ENCODE peak calls at places on chromosomes 2 and 18, in five cellular contexts. D is fibroblast of lung, H is hepatocyte, L is ascending aorta, F is SJSA1. Q is an unnamed sample.

GRCh38 chr2:191245869-191246531 is 796 bp downstream of the MYO1B start:
- DNase-seq in D (peak; percentile 67), H (peak; percentile 87), L (peak; percentile 84), F (peak; percentile 84), Q (no peak)

GRCh38 chr2:224366269-224366668 is 35.6 kb downstream of the FAM124B start:
- DNase-seq in F (no peak), H (no peak), L (no peak), D (peak; percentile 48), Q (no peak)

GRCh38 chr2:223759569-223760430 is 77.6 kb downstream of the AP1S3 start:
- DNase-seq in D (peak; percentile 33), L (no peak), F (no peak), H (peak; percentile 75), Q (no peak)

GRCh38 chr2:107569496-107569895 is 257.2 kb upstream of the RGPD4 start:
- DNase-seq in D (no peak), F (no peak), L (no peak), H (no peak), Q (no peak)

GRCh38 chr18:577606-578005 is 2.6 kb upstream of the CETN1 start:
- DNase-seq in L (no peak), F (no peak), D (peak; percentile 9), H (no peak), Q (no peak)

GRCh38 chr18:5455644-5456043 is 88.2 kb downstream of the EPB41L3 start:
- DNase-seq in F (no peak), D (peak; percentile 66), L (no peak), H (no peak), Q (no peak)

GRCh38 chr2:157751462-157752058 is 122.9 kb upstream of the ACVR1C start:
- DNase-seq in L (no peak), F (no peak), D (peak; percentile 14), H (no peak), Q (no peak)

GRCh38 chr2:20596973-20597867 is 53.7 kb downstream of the HS1BP3 start:
- DNase-seq in D (peak; percentile 91), H (peak; percentile 64), L (peak; percentile 91), F (no peak), Q (peak; percentile 95)

GRCh38 chr2:10564876-10565425 is 116.8 kb upstream of the ODC1 start:
- DNase-seq in H (no peak), D (no peak), F (no peak), L (no peak), Q (no peak)

GRCh38 chr2:100642425-100642824 is 79.6 kb downstream of the PDCL3 start:
- DNase-seq in F (no peak), D (no peak), L (no peak), H (no peak), Q (no peak)

GRCh38 chr2:27792759-27793158 is 21.2 kb downstream of the MRPL33 start:
- DNase-seq in F (no peak), D (peak; percentile 46), H (no peak), L (no peak), Q (no peak)

GRCh38 chr2:49028101-49028500 is 126.2 kb downstream of the FSHR start:
- DNase-seq in F (no peak), H (peak; percentile 55), D (no peak), L (no peak), Q (no peak)

GRCh38 chr18:76756491-76757288 is 65.7 kb upstream of the ZNF236 start:
- DNase-seq in F (no peak), L (no peak), D (peak; percentile 18), H (peak; percentile 43), Q (no peak)

GRCh38 chr2:9003616-9004337 is at the start of gene MBOAT2:
- DNase-seq in D (peak; percentile 92), F (peak; percentile 94), H (peak; percentile 96), L (peak; percentile 88), Q (peak; percentile 78)

GRCh38 chr2:9055471-9055870 is 52.0 kb upstream of the MBOAT2 start:
- DNase-seq in L (no peak), D (no peak), F (no peak), H (no peak), Q (no peak)

GRCh38 chr2:46193855-46194254 is 103.4 kb upstream of the EPAS1 start:
- DNase-seq in F (peak; percentile 20), L (no peak), D (no peak), H (no peak), Q (peak; percentile 34)

GRCh38 chr18:1006309-1006708 is 101.6 kb downstream of the ADCYAP1 start:
- DNase-seq in D (no peak), F (no peak), H (no peak), L (no peak), Q (no peak)

GRCh38 chr2:9002637-9003365 is 683 bp downstream of the MBOAT2 start:
- DNase-seq in F (no peak), L (no peak), D (peak; percentile 34), H (peak; percentile 21), Q (no peak)

GRCh38 chr2:145769053-145769716 is 1249.3 kb upstream of the ZEB2 start:
- DNase-seq in H (no peak), F (no peak), L (no peak), D (no peak), Q (no peak)

GRCh38 chr2:134454931-134455330 is 201.1 kb downstream of the MGAT5 start:
- DNase-seq in L (no peak), D (no peak), H (no peak), F (no peak), Q (no peak)

GRCh38 chr18:28801876-28802275 is 624.9 kb upstream of the CDH2 start:
- DNase-seq in L (no peak), D (no peak), H (no peak), F (no peak), Q (no peak)

GRCh38 chr2:239602290-239603282 is 201.8 kb upstream of the HDAC4 start:
- DNase-seq in L (peak; percentile 41), F (peak; percentile 40), D (no peak), H (no peak), Q (no peak)

GRCh38 chr2:114609203-114609602 is 166.8 kb downstream of the DPP10 start:
- DNase-seq in F (no peak), L (no peak), H (no peak), D (no peak), Q (no peak)

GRCh38 chr2:131394147-131394931 is 30.4 kb upstream of the RAB6D start:
- DNase-seq in D (no peak), F (no peak), L (no peak), H (peak; percentile 65), Q (no peak)

GRCh38 chr18:24187689-24188088 is 48.8 kb downstream of the CABYR start:
- DNase-seq in L (no peak), D (no peak), F (no peak), H (no peak), Q (no peak)

DNA sequence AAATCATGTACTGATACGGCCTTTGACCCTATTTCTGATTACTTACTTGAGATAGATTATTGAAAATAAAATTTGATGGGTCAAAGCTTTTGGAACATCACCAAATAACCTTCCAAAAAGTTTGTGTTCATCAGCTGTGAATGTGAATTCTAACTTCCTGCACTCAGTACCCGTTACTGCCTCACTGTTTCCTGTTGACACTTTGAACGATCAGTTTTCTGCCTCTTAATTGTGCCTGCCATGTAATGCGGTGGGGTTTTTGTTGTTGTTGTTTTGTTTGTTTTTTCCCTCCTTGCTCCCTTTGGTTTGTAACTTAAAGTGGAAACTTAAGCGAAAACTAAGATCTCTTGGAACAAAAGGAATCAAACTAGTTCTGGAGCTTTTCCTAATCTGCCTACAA is 18.9 kb downstream of the ATG16L1 start:
- DNase-seq in D (no peak), L (no peak), H (no peak), F (no peak), Q (no peak)
- H3K27ac ChIP-seq in D (no peak overlapping the region), L (no peak overlapping the region), H (no peak overlapping the region), F (no peak overlapping the region), Q (no peak overlapping the region)

DNA sequence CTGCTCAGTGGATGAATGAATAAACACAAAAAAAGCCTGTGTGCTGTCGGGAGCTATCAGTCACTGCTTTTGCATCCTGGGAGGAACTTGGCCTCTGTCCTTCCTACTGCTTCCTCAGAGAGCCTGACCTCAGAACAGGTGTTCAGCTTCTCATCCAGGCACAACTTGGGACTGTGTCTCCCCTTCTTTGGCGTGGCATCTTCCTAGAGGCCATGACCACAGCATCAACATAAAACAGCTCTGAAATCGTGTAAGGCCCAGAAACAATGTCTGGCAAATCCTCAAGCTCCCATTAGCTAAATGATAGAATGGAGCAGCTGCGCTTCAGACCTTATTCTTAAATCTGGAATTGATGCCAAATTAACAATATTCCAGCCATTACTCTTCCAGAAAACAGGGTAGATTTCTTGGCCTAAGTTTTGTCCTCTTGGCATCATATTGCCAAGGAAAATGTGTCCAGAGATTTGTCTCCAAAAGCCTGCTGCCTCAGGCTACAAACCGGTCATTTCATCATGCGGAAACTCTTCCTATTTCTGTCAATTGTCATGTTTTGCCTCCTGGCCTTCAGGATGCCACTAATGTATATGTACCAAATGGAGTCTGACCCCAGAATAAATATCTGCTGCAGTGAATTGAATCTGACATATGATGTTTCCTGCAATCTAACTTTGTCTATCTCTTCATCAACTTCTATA is 53.2 kb upstream of the RAB27B start:
- DNase-seq in D (peak; percentile 13), F (no peak), L (no peak), H (no peak), Q (no peak)
- H3K27ac ChIP-seq in D (peak overlapping the region; percentile 63), F (peak overlapping the region; percentile 96), L (no peak overlapping the region), H (peak overlapping the region; percentile 69), Q (no peak overlapping the region)

DNA sequence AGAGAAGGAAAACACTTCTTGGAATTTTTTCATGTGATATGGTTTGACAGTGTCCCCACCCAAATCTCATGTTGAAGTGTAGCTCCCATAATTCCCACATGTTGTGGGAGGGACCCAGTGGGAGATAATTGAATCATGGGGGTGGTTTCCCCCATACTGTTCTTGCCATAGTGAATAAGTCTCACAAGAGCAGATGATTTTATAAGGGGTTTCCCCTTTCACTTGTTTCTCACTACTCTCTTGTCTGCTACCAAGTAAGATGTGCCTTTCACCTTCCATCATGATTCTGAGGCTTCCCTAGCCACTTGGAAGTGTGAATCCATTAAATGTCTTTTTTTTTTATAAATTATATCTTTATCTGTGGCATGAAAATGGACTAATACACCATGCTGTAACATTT is 250.7 kb downstream of the LPIN1 start:
- DNase-seq in F (no peak), H (no peak), D (no peak), L (no peak), Q (no peak)
- H3K27ac ChIP-seq in F (no peak overlapping the region), H (no peak overlapping the region), D (no peak overlapping the region), L (no peak overlapping the region), Q (no peak overlapping the region)

GRCh38 chr2:3325458-3326181 is 52.0 kb downstream of the EIPR1 start:
- DNase-seq in D (no peak), F (no peak), L (no peak), H (no peak), Q (no peak)

GRCh38 chr2:3322311-3322970 is 55.2 kb downstream of the EIPR1 start:
- DNase-seq in D (no peak), F (no peak), H (no peak), L (no peak), Q (no peak)

GRCh38 chr2:3323360-3324035 is 54.1 kb downstream of the EIPR1 start:
- DNase-seq in F (no peak), L (no peak), H (no peak), D (no peak), Q (no peak)

GRCh38 chr2:3324404-3325281 is 53.0 kb downstream of the EIPR1 start:
- DNase-seq in L (no peak), H (no peak), D (no peak), F (no peak), Q (no peak)

GRCh38 chr2:3324036-3324386 is 53.6 kb downstream of the EIPR1 start:
- DNase-seq in D (no peak), H (no peak), L (no peak), F (no peak), Q (no peak)
- H3K27ac ChIP-seq in D (no peak overlapping the region), H (no peak overlapping the region), L (no peak overlapping the region), F (no peak overlapping the region), Q (no peak overlapping the region)

Q was measured in right atrium auricular region.